ENCODE peak calls at places on chromosomes 1 and 21, in five cellular contexts. J is K562, Y is GM12878, P is neural progenitor cell, G is astrocyte. E is an unnamed sample.

GRCh38 chr1:88462481-88463261 is 221.4 kb upstream of the PKN2 start:
- DNase-seq in J (no peak), Y (no peak), P (peak; percentile 87), G (peak; percentile 35), E (peak; percentile 46)

GRCh38 chr1:102463328-102463727 is 466.6 kb upstream of the OLFM3 start:
- DNase-seq in J (no peak), Y (no peak), P (no peak), G (no peak), E (no peak)

GRCh38 chr1:17874665-17875064 is 119.5 kb downstream of the ACTL8 start:
- DNase-seq in J (no peak), Y (no peak), P (peak; percentile 54), G (peak; percentile 96), E (peak; percentile 97)

GRCh38 chr21:38386967-38387366 is 111.3 kb downstream of the ERG start:
- DNase-seq in J (no peak), Y (no peak), P (no peak), G (peak; percentile 26), E (peak; percentile 53)

GRCh38 chr1:208107817-208108608 is 136.2 kb downstream of the PLXNA2 start:
- DNase-seq in J (no peak), Y (no peak), P (no peak), G (peak; percentile 74), E (peak; percentile 56)

GRCh38 chr1:207885129-207886032 is 25.5 kb downstream of the CD34 start:
- DNase-seq in J (peak; percentile 91), Y (no peak), P (peak; percentile 91), G (peak; percentile 55), E (peak; percentile 72)

GRCh38 chr1:118578276-118578675 is 393.2 kb upstream of the SPAG17 start:
- DNase-seq in J (no peak), Y (no peak), P (no peak), G (no peak), E (no peak)

GRCh38 chr1:208595745-208596144 is 351.6 kb upstream of the PLXNA2 start:
- DNase-seq in J (no peak), Y (no peak), P (no peak), G (peak; percentile 43), E (peak; percentile 18)

GRCh38 chr1:33358771-33359503 is 38.0 kb upstream of the A3GALT2 start:
- DNase-seq in J (no peak), Y (no peak), P (no peak), G (no peak), E (no peak)

GRCh38 chr1:234934611-234935033 is 194.0 kb downstream of the TOMM20 start:
- DNase-seq in J (no peak), Y (no peak), P (no peak), G (peak; percentile 85), E (peak; percentile 89)

GRCh38 chr1:47584249-47584648 is 146.4 kb downstream of the FOXD2 start:
- DNase-seq in J (no peak), Y (no peak), P (no peak), G (no peak), E (no peak)

GRCh38 chr1:37420461-37420860 is 53.9 kb upstream of the ZC3H12A start:
- DNase-seq in J (no peak), Y (no peak), P (no peak), G (no peak), E (no peak)

GRCh38 chr1:31705080-31705866 is 1.5 kb upstream of the COL16A1 start:
- DNase-seq in J (peak; percentile 94), Y (no peak), P (peak; percentile 68), G (peak; percentile 34), E (peak; percentile 53)

GRCh38 chr1:99062192-99062591 is 57.5 kb upstream of the PLPPR5 start:
- DNase-seq in J (no peak), Y (no peak), P (no peak), G (no peak), E (no peak)

GRCh38 chr1:4485398-4485797 is 169.0 kb upstream of the AJAP1 start:
- DNase-seq in J (no peak), Y (no peak), P (no peak), G (no peak), E (no peak)

GRCh38 chr1:90729484-90730246 is 12.6 kb upstream of the BARHL2 start:
- DNase-seq in J (peak; percentile 42), Y (no peak), P (peak; percentile 94), G (no peak), E (no peak)
- TF ChIP-seq EZH2 in J (no peak), Y (no peak), P (no peak), G (peak; percentile 69), E (peak; percentile 53)

GRCh38 chr1:231188768-231189167 is 26.9 kb downstream of the TRIM67 start:
- DNase-seq in J (no peak), Y (no peak), P (no peak), G (no peak), E (no peak)

GRCh38 chr1:231189683-231190270 is 27.9 kb downstream of the TRIM67 start:
- DNase-seq in J (no peak), Y (no peak), P (no peak), G (no peak), E (no peak)

GRCh38 chr1:231192620-231193163 is 30.8 kb downstream of the TRIM67 start:
- DNase-seq in J (no peak), Y (no peak), P (no peak), G (peak; percentile 38), E (peak; percentile 48)

GRCh38 chr1:231188072-231188471 is 26.2 kb downstream of the TRIM67 start:
- DNase-seq in J (no peak), Y (no peak), P (no peak), G (no peak), E (no peak)

DNA sequence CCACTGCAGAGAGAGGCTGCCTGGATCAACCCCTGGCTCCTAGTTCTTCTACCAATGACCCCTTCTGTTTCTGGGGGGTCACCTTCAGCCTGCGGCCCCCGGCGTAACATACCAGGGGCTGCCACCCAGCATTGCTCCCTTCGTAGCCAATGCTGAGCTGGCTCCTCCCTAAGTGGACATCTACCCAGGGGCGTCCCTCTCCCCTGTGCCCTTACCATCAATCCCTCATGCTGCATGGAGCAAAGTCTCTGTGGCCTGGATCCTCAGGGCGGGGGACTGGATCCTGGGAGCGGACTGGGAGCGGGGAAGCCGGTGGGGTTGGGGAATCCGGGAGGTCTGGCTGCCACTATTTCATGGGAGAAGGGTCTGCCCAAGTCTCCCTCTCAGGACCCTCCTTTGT is 28.6 kb downstream of the TRIM67 start:
- DNase-seq in J (no peak), Y (no peak), P (no peak), G (no peak), E (no peak)
- H3K4me3 ChIP-seq in J (no peak overlapping the region), Y (no peak overlapping the region), P (no peak overlapping the region), G (no peak overlapping the region), E (no peak overlapping the region)

GRCh38 chr1:152191260-152191659 is 32.2 kb upstream of the RPTN start:
- DNase-seq in J (no peak), Y (no peak), P (no peak), G (no peak), E (no peak)

GRCh38 chr1:152188673-152189591 is 29.9 kb upstream of the RPTN start:
- DNase-seq in J (peak; percentile 58), Y (no peak), P (peak; percentile 5), G (peak; percentile 44), E (peak; percentile 56)

GRCh38 chr1:152191711-152192110 is 32.3 kb downstream of the HRNR start:
- DNase-seq in J (no peak), Y (no peak), P (no peak), G (no peak), E (no peak)

GRCh38 chr1:152190589-152190988 is 31.6 kb upstream of the RPTN start:
- DNase-seq in J (no peak), Y (no peak), P (no peak), G (peak; percentile 14), E (peak; percentile 36)

GRCh38 chr1:152189657-152190442 is 30.8 kb upstream of the RPTN start:
- DNase-seq in J (peak; percentile 62), Y (no peak), P (peak; percentile 57), G (peak; percentile 40), E (peak; percentile 59)
- TF ChIP-seq CTCF in J (peak; percentile 85), Y (peak; percentile 74), P (peak; percentile 46), G (peak; percentile 76), E (peak; percentile 74)

GRCh38 chr1:108590947-108591346 is 31.0 kb downstream of the EEIG2 start:
- DNase-seq in J (no peak), Y (no peak), P (no peak), G (peak; percentile 97), E (peak; percentile 96)
- TF ChIP-seq EZH2 in J (no peak), Y (no peak), P (no peak), G (no peak), E (no peak)

DNA sequence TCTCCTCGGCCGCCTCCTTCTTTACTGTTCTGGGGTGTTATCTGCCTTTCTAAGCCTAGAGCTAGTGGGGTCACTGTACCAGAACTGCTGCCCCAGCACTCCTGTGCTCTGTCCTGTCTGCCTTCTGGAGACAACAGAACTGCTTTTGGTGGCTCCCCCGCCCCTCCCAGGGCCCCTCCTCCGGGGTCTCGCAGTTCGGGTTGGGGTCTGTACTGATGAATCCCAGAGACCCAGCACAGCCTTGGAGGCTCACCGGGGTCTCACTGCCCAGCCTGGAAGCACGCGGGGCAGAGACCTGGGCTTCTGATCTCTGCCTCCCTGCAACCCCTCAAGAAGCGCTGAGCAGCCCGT is 3.2 kb upstream of the PLEKHA6 start:
- DNase-seq in J (no peak), Y (no peak), P (peak; percentile 38), G (no peak), E (no peak)
- H3K4me3 ChIP-seq in J (peak overlapping the region; percentile 30), Y (no peak overlapping the region), P (no peak overlapping the region), G (peak overlapping the region; percentile 48), E (peak overlapping the region; percentile 60)

GRCh38 chr1:201375169-201375568 is 2.3 kb downstream of the TNNT2 start:
- DNase-seq in J (no peak), Y (no peak), P (peak; percentile 30), G (no peak), E (no peak)
- TF ChIP-seq CTCF in J (peak; percentile 30), Y (no peak), P (peak; percentile 37), G (no peak), E (peak; percentile 14)

GRCh38 chr1:201114245-201115131 is 2.3 kb upstream of the CACNA1S start:
- DNase-seq in J (peak; percentile 83), Y (peak; percentile 17), P (peak; percentile 95), G (peak; percentile 76), E (peak; percentile 84)
- TF ChIP-seq EZH2 in J (no peak), Y (no peak), P (peak; percentile 74), G (peak; percentile 81), E (peak; percentile 31)

GRCh38 chr1:245956225-245956624 is 550.9 kb downstream of the SMYD3 start:
- DNase-seq in J (no peak), Y (no peak), P (no peak), G (peak; percentile 39), E (peak; percentile 45)

GRCh38 chr1:245957446-245957845 is 549.6 kb downstream of the SMYD3 start:
- DNase-seq in J (no peak), Y (no peak), P (no peak), G (no peak), E (no peak)

GRCh38 chr1:245952383-245952989 is 554.6 kb downstream of the SMYD3 start:
- DNase-seq in J (no peak), Y (peak; percentile 21), P (no peak), G (no peak), E (no peak)

GRCh38 chr1:245948786-245949185 is 558.3 kb downstream of the SMYD3 start:
- DNase-seq in J (no peak), Y (no peak), P (no peak), G (no peak), E (no peak)

GRCh38 chr1:245953876-245954660 is 553.0 kb downstream of the SMYD3 start:
- DNase-seq in J (no peak), Y (peak; percentile 32), P (no peak), G (no peak), E (no peak)
- H3K4me3 ChIP-seq in J (no peak overlapping the region), Y (peak overlapping the region; percentile 66), P (no peak overlapping the region), G (no peak overlapping the region), E (peak overlapping the region; percentile 35)

E was measured in fibroblast of lung.